ENCODE peak calls at places on chromosomes 13 and 19, in five cellular contexts. One of them, this sample, is unnamed.

GRCh38 chr13:93603043-93603442 is 376.4 kb downstream of the GPC6 start:
- DNase-seq in heart right ventricle: no peak
- DNase-seq in fibroblast of lung: peak
- DNase-seq in upper lobe of right lung: no peak
- DNase-seq in cardiac fibroblast: peak
- DNase-seq in this sample: peak

GRCh38 chr13:114226088-114226487 is 8.6 kb upstream of the CDC16 start:
- DNase-seq in heart right ventricle: no peak
- DNase-seq in fibroblast of lung: no peak
- DNase-seq in upper lobe of right lung: no peak
- DNase-seq in cardiac fibroblast: no peak
- DNase-seq in this sample: no peak

GRCh38 chr13:24280722-24281121 is 28.7 kb upstream of the C1QTNF9 start:
- DNase-seq in heart right ventricle: no peak
- DNase-seq in fibroblast of lung: no peak
- DNase-seq in upper lobe of right lung: peak
- DNase-seq in cardiac fibroblast: no peak
- DNase-seq in this sample: no peak

GRCh38 chr13:40120288-40120687 is 464.8 kb downstream of the COG6 start:
- DNase-seq in heart right ventricle: no peak
- DNase-seq in fibroblast of lung: peak
- DNase-seq in upper lobe of right lung: no peak
- DNase-seq in cardiac fibroblast: peak
- DNase-seq in this sample: no peak

GRCh38 chr19:45782820-45783785 is 813 bp upstream of the DMPK start:
- DNase-seq in heart right ventricle: peak
- DNase-seq in fibroblast of lung: peak
- DNase-seq in upper lobe of right lung: no peak
- DNase-seq in cardiac fibroblast: peak
- DNase-seq in this sample: no peak

GRCh38 chr19:45769821-45770191 is 754 bp upstream of the SIX5 start:
- DNase-seq in heart right ventricle: peak
- DNase-seq in fibroblast of lung: no peak
- DNase-seq in upper lobe of right lung: no peak
- DNase-seq in cardiac fibroblast: no peak
- DNase-seq in this sample: no peak

GRCh38 chr13:54078271-54078670 is 1049.7 kb downstream of the OLFM4 start:
- DNase-seq in heart right ventricle: no peak
- DNase-seq in fibroblast of lung: no peak
- DNase-seq in upper lobe of right lung: no peak
- DNase-seq in cardiac fibroblast: no peak
- DNase-seq in this sample: no peak

GRCh38 chr13:82480415-82480814 is 1401.9 kb downstream of the SLITRK1 start:
- DNase-seq in heart right ventricle: no peak
- DNase-seq in fibroblast of lung: no peak
- DNase-seq in upper lobe of right lung: no peak
- DNase-seq in cardiac fibroblast: no peak
- DNase-seq in this sample: no peak

GRCh38 chr19:44202470-44202869 is 9.9 kb upstream of the ZNF227 start:
- DNase-seq in heart right ventricle: no peak
- DNase-seq in fibroblast of lung: peak
- DNase-seq in upper lobe of right lung: no peak
- DNase-seq in cardiac fibroblast: peak
- DNase-seq in this sample: no peak

GRCh38 chr19:31350693-31351211 is 1.5 kb upstream of the TSHZ3 start:
- DNase-seq in heart right ventricle: peak
- DNase-seq in fibroblast of lung: peak
- DNase-seq in upper lobe of right lung: peak
- DNase-seq in cardiac fibroblast: peak
- DNase-seq in this sample: no peak

GRCh38 chr13:112876305-112877000 is 92.6 kb upstream of the MCF2L start:
- DNase-seq in heart right ventricle: no peak
- DNase-seq in fibroblast of lung: no peak
- DNase-seq in upper lobe of right lung: no peak
- DNase-seq in cardiac fibroblast: no peak
- DNase-seq in this sample: no peak

GRCh38 chr13:25149670-25150069 is 22.4 kb downstream of the AMER2 start:
- DNase-seq in heart right ventricle: no peak
- DNase-seq in fibroblast of lung: no peak
- DNase-seq in upper lobe of right lung: no peak
- DNase-seq in cardiac fibroblast: no peak
- DNase-seq in this sample: no peak

GRCh38 chr13:47859129-47859528 is 141.9 kb downstream of the SUCLA2 start:
- DNase-seq in heart right ventricle: no peak
- DNase-seq in fibroblast of lung: no peak
- DNase-seq in upper lobe of right lung: no peak
- DNase-seq in cardiac fibroblast: no peak
- DNase-seq in this sample: peak

GRCh38 chr13:26867451-26868067 is 107.0 kb upstream of the GPR12 start:
- DNase-seq in heart right ventricle: no peak
- DNase-seq in fibroblast of lung: peak
- DNase-seq in upper lobe of right lung: no peak
- DNase-seq in cardiac fibroblast: peak
- DNase-seq in this sample: no peak

GRCh38 chr13:114067381-114067885 is 65.0 kb downstream of the RASA3 start:
- DNase-seq in heart right ventricle: no peak
- DNase-seq in fibroblast of lung: peak
- DNase-seq in upper lobe of right lung: no peak
- DNase-seq in cardiac fibroblast: peak
- DNase-seq in this sample: peak

GRCh38 chr13:27338816-27339215 is 68.2 kb downstream of the RASL11A start:
- DNase-seq in heart right ventricle: no peak
- DNase-seq in fibroblast of lung: no peak
- DNase-seq in upper lobe of right lung: no peak
- DNase-seq in cardiac fibroblast: peak
- DNase-seq in this sample: no peak

GRCh38 chr13:69296130-69296529 is 811.5 kb upstream of the ATXN8OS start:
- DNase-seq in heart right ventricle: no peak
- DNase-seq in fibroblast of lung: no peak
- DNase-seq in upper lobe of right lung: no peak
- DNase-seq in cardiac fibroblast: no peak
- DNase-seq in this sample: no peak

GRCh38 chr13:109385161-109385560 is 401.2 kb downstream of the IRS2 start:
- DNase-seq in heart right ventricle: no peak
- DNase-seq in fibroblast of lung: peak
- DNase-seq in upper lobe of right lung: no peak
- DNase-seq in cardiac fibroblast: no peak
- DNase-seq in this sample: peak

GRCh38 chr19:38880076-38880881 is 2.2 kb upstream of the RINL start:
- DNase-seq in heart right ventricle: no peak
- DNase-seq in fibroblast of lung: no peak
- DNase-seq in upper lobe of right lung: no peak
- DNase-seq in cardiac fibroblast: no peak
- DNase-seq in this sample: no peak

GRCh38 chr19:1406496-1406817 is 929 bp upstream of the DAZAP1 start:
- DNase-seq in heart right ventricle: no peak
- DNase-seq in fibroblast of lung: no peak
- DNase-seq in upper lobe of right lung: no peak
- DNase-seq in cardiac fibroblast: no peak
- DNase-seq in this sample: no peak

GRCh38 chr13:49214917-49215376 is 5.2 kb upstream of the MLNR start:
- DNase-seq in heart right ventricle: no peak
- DNase-seq in fibroblast of lung: no peak
- DNase-seq in upper lobe of right lung: peak
- DNase-seq in cardiac fibroblast: peak
- DNase-seq in this sample: no peak

GRCh38 chr19:5170329-5170745 is 170.3 kb downstream of the PTPRS start:
- DNase-seq in heart right ventricle: no peak
- DNase-seq in fibroblast of lung: no peak
- DNase-seq in upper lobe of right lung: peak
- DNase-seq in cardiac fibroblast: no peak
- DNase-seq in this sample: no peak

GRCh38 chr19:10478903-10479384 is 24.2 kb downstream of the KEAP1 start:
- DNase-seq in heart right ventricle: peak
- DNase-seq in fibroblast of lung: peak
- DNase-seq in upper lobe of right lung: peak
- DNase-seq in cardiac fibroblast: peak
- DNase-seq in this sample: peak

GRCh38 chr13:26465514-26465913 is 92.0 kb upstream of the WASF3 start:
- DNase-seq in heart right ventricle: peak
- DNase-seq in fibroblast of lung: no peak
- DNase-seq in upper lobe of right lung: no peak
- DNase-seq in cardiac fibroblast: peak
- DNase-seq in this sample: no peak

GRCh38 chr13:89726690-89727435 is 1620.6 kb upstream of the MIR17HG start:
- DNase-seq in heart right ventricle: no peak
- DNase-seq in fibroblast of lung: peak
- DNase-seq in upper lobe of right lung: no peak
- DNase-seq in cardiac fibroblast: peak
- DNase-seq in this sample: peak

GRCh38 chr13:40189426-40189825 is 477.0 kb downstream of the FOXO1 start:
- DNase-seq in heart right ventricle: no peak
- DNase-seq in fibroblast of lung: no peak
- DNase-seq in upper lobe of right lung: no peak
- DNase-seq in cardiac fibroblast: no peak
- DNase-seq in this sample: no peak

GRCh38 chr19:3721131-3721899 is 13.1 kb downstream of the TJP3 start:
- DNase-seq in heart right ventricle: peak
- DNase-seq in fibroblast of lung: peak
- DNase-seq in upper lobe of right lung: peak
- DNase-seq in cardiac fibroblast: peak
- DNase-seq in this sample: peak
- H3K4me3 ChIP-seq in heart right ventricle: no peak
- H3K4me3 ChIP-seq in fibroblast of lung: no peak
- H3K4me3 ChIP-seq in upper lobe of right lung: peak
- H3K4me3 ChIP-seq in cardiac fibroblast: peak
- H3K4me3 ChIP-seq in this sample: no peak

GRCh38 chr19:18495204-18495911 is 26.5 kb downstream of the ELL start:
- DNase-seq in heart right ventricle: no peak
- DNase-seq in fibroblast of lung: no peak
- DNase-seq in upper lobe of right lung: no peak
- DNase-seq in cardiac fibroblast: no peak
- DNase-seq in this sample: no peak
- H3K4me3 ChIP-seq in heart right ventricle: no peak
- H3K4me3 ChIP-seq in fibroblast of lung: no peak
- H3K4me3 ChIP-seq in upper lobe of right lung: no peak
- H3K4me3 ChIP-seq in cardiac fibroblast: no peak
- H3K4me3 ChIP-seq in this sample: no peak

GRCh38 chr13:96993660-96994029 is 631 bp downstream of the OXGR1 start:
- DNase-seq in heart right ventricle: no peak
- DNase-seq in fibroblast of lung: no peak
- DNase-seq in upper lobe of right lung: no peak
- DNase-seq in cardiac fibroblast: no peak
- DNase-seq in this sample: no peak
- H3K4me3 ChIP-seq in heart right ventricle: peak
- H3K4me3 ChIP-seq in fibroblast of lung: peak
- H3K4me3 ChIP-seq in upper lobe of right lung: peak
- H3K4me3 ChIP-seq in cardiac fibroblast: peak
- H3K4me3 ChIP-seq in this sample: peak

DNA sequence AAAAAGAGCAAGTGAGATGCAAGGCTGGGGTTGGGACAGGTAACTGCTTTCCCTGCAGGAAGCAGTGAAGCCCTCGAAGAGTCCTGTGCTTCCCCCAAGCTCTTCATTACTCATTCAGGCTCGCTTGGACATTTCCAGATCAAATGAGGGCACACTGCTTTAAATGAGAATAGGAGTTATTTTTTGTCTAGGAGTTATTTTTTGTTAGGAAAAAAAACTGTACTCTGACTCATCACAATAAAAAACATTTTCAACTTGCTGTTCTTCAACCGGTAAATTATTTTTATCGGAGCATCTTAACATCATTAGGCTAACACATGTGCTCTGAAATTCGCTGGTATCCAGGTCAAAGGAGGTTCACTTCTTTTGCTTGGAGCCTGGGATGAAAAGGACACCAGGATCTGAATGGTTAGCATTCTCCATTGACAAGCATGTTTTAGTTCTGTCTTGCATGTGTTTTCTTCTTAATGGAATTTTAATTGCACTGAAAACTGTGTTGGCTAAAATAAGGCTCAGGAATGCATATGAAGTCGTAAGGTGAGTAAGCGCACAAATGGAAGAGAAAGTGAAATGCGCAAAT is 80.7 kb upstream of the STK24 start:
- DNase-seq in heart right ventricle: no peak
- DNase-seq in fibroblast of lung: no peak
- DNase-seq in upper lobe of right lung: no peak
- DNase-seq in cardiac fibroblast: no peak
- DNase-seq in this sample: no peak
- H3K4me3 ChIP-seq in heart right ventricle: no peak
- H3K4me3 ChIP-seq in fibroblast of lung: no peak
- H3K4me3 ChIP-seq in upper lobe of right lung: peak
- H3K4me3 ChIP-seq in cardiac fibroblast: no peak
- H3K4me3 ChIP-seq in this sample: no peak